ENCODE peak calls at places on chromosomes 2 and 18, in five cellular contexts. I, N, V, P and H are unnamed samples.
A peak's percentile ranks its signal among the peaks of the same experiment; 100 is the strongest.

GRCh38 chr2:75241696-75242095 is 42.4 kb upstream of the TACR1 start:
- DNase-seq in I (no peak), N (peak; percentile 43), V (no peak), P (no peak), H (no peak)

GRCh38 chr2:71463342-71463654 is 9.9 kb downstream of the DYSF start:
- DNase-seq in I (no peak), N (no peak), V (no peak), P (no peak), H (no peak)

GRCh38 chr2:161981016-161981415 is 93.0 kb downstream of the DPP4 start:
- DNase-seq in I (no peak), N (no peak), V (no peak), P (no peak), H (no peak)

GRCh38 chr2:64943387-64944150 is 45.6 kb upstream of the SLC1A4 start:
- DNase-seq in I (no peak), N (peak; percentile 64), V (peak; percentile 50), P (peak; percentile 38), H (peak; percentile 10)

GRCh38 chr2:168916329-168916672 is 15.2 kb downstream of the G6PC2 start:
- DNase-seq in I (no peak), N (no peak), V (no peak), P (no peak), H (no peak)

GRCh38 chr2:3483986-3484960 is 35.1 kb downstream of the ADI1 start:
- DNase-seq in I (no peak), N (no peak), V (no peak), P (no peak), H (no peak)

GRCh38 chr2:164567335-164567989 is 53.8 kb downstream of the GRB14 start:
- DNase-seq in I (no peak), N (no peak), V (no peak), P (no peak), H (no peak)

GRCh38 chr2:47771211-47771610 is 11.7 kb upstream of the MSH6 start:
- DNase-seq in I (no peak), N (peak; percentile 94), V (peak; percentile 94), P (no peak), H (peak; percentile 79)

GRCh38 chr2:205937193-205937592 is 148.8 kb downstream of the INO80D start:
- DNase-seq in I (no peak), N (no peak), V (no peak), P (no peak), H (no peak)

GRCh38 chr2:176553685-176554106 is 284.5 kb downstream of the MTX2 start:
- DNase-seq in I (peak; percentile 68), N (peak; percentile 74), V (no peak), P (peak; percentile 61), H (no peak)

GRCh38 chr2:61770746-61771145 is 83.1 kb downstream of the FAM161A start:
- DNase-seq in I (no peak), N (peak; percentile 42), V (peak; percentile 34), P (no peak), H (no peak)

GRCh38 chr18:79982736-79983135 is 5.6 kb downstream of the TXNL4A start:
- DNase-seq in I (no peak), N (peak; percentile 72), V (no peak), P (no peak), H (no peak)

GRCh38 chr2:120694034-120694433 is 41.6 kb upstream of the GLI2 start:
- DNase-seq in I (no peak), N (no peak), V (no peak), P (no peak), H (no peak)

GRCh38 chr2:238120463-238121298 is 17.8 kb upstream of the KLHL30 start:
- DNase-seq in I (no peak), N (peak; percentile 22), V (no peak), P (peak; percentile 23), H (no peak)

GRCh38 chr2:85248741-85249524 is 78.9 kb downstream of the TGOLN2 start:
- DNase-seq in I (peak; percentile 68), N (peak; percentile 91), V (peak; percentile 96), P (no peak), H (peak; percentile 75)

GRCh38 chr2:178246696-178247095 is 52.4 kb downstream of the OSBPL6 start:
- DNase-seq in I (no peak), N (no peak), V (no peak), P (no peak), H (no peak)

GRCh38 chr2:186569906-186570305 is 19.9 kb upstream of the ITGAV start:
- DNase-seq in I (no peak), N (no peak), V (peak; percentile 70), P (no peak), H (no peak)

GRCh38 chr2:128364441-128364911 is 45.8 kb upstream of the HS6ST1 start:
- DNase-seq in I (no peak), N (no peak), V (no peak), P (no peak), H (no peak)

GRCh38 chr2:23838970-23839369 is 88.0 kb downstream of the ATAD2B start:
- DNase-seq in I (no peak), N (no peak), V (no peak), P (no peak), H (no peak)

GRCh38 chr18:38369772-38370690 is 804.4 kb upstream of the CELF4 start:
- DNase-seq in I (no peak), N (peak; percentile 2), V (no peak), P (no peak), H (no peak)

GRCh38 chr2:151619337-151619989 is 114.8 kb downstream of the NEB start:
- DNase-seq in I (no peak), N (no peak), V (peak; percentile 34), P (no peak), H (peak; percentile 5)

GRCh38 chr2:237473474-237474453 is 13.3 kb upstream of the MLPH start:
- DNase-seq in I (no peak), N (peak; percentile 52), V (peak; percentile 89), P (no peak), H (no peak)

GRCh38 chr18:79245517-79246001 is 150.2 kb upstream of the NFATC1 start:
- DNase-seq in I (peak; percentile 46), N (peak; percentile 10), V (no peak), P (no peak), H (no peak)

GRCh38 chr2:229578052-229578846 is 136.1 kb downstream of the DNER start:
- DNase-seq in I (no peak), N (no peak), V (no peak), P (no peak), H (no peak)

GRCh38 chr2:106085441-106085911 is 108.6 kb downstream of the UXS1 start:
- DNase-seq in I (peak; percentile 53), N (peak; percentile 76), V (no peak), P (no peak), H (no peak)

GRCh38 chr2:25885933-25886332 is 7.6 kb upstream of the ASXL2 start:
- DNase-seq in I (no peak), N (peak; percentile 90), V (peak; percentile 91), P (no peak), H (peak; percentile 15)

GRCh38 chr18:5515007-5515744 is 28.6 kb downstream of the EPB41L3 start:
- DNase-seq in I (no peak), N (no peak), V (no peak), P (no peak), H (no peak)

GRCh38 chr2:1101982-1102381 is 151.3 kb downstream of the SNTG2 start:
- DNase-seq in I (no peak), N (no peak), V (no peak), P (no peak), H (no peak)

GRCh38 chr2:145190031-145190703 is 670.2 kb upstream of the ZEB2 start:
- DNase-seq in I (no peak), N (peak; percentile 32), V (no peak), P (no peak), H (no peak)

GRCh38 chr2:146986161-146986560 is 858.7 kb upstream of the ACVR2A start:
- DNase-seq in I (no peak), N (peak; percentile 82), V (peak; percentile 50), P (no peak), H (no peak)

GRCh38 chr2:70709275-70709674 is 58.7 kb downstream of the ADD2 start:
- DNase-seq in I (no peak), N (no peak), V (peak; percentile 84), P (no peak), H (no peak)

GRCh38 chr2:16189019-16189850 is 248.9 kb downstream of the MYCN start:
- DNase-seq in I (no peak), N (no peak), V (no peak), P (no peak), H (no peak)

GRCh38 chr2:178886006-178886405 is 78.8 kb upstream of the TTN start:
- DNase-seq in I (no peak), N (no peak), V (no peak), P (no peak), H (no peak)

GRCh38 chr2:206824993-206825392 is 59.6 kb downstream of the FASTKD2 start:
- DNase-seq in I (no peak), N (no peak), V (no peak), P (no peak), H (no peak)

DNA sequence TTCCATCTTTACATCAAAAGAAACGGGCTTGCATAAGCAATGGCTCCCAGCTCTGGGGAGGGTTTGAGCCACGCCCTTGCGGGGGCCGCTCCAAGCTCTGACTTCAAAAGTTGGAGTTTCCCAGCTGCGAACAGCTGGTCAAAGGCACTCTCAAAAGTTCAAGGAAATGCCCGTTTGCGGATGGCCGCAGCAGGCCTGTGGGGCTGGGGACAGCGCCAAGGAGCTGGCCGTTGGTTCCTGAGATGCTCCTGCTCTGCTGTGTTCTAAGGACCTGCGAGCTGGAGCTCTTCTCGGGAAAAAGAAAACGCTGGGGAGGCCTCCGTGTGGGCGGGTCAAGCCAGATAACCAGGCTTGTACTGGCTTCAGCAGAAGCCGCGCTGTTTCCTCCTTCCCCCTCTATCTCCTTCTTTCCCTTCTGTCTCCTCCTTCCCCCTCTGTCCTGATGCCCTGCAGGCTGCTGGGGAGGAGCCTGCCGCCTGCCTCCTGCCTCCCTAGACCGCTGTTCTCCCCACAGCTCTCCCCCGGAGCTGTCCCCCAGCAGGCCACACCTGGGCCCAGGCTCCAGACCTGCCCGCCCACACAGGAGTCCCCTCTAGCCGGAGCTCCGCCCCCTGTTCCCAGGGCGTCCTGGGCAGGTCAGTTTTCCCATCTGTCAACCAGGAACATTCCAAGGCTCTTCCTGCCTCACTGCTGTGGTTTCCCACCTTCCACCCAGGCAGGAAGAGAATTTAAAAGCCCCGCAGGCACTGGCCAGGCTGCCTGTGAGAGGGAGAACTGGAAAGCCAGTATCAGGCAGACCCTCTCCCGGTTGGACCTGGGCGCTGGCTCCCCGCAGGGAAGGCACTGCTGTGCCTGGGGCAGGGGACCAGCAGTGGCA is 14.1 kb downstream of the KLF11 start:
- DNase-seq in I (peak; percentile 58), N (peak; percentile 90), V (peak; percentile 65), P (peak; percentile 65), H (no peak)
- H3K4me3 ChIP-seq in I (peak overlapping the region; percentile 19), N (peak overlapping the region; percentile 34), V (peak overlapping the region; percentile 40), P (no peak overlapping the region), H (peak overlapping the region; percentile 31)

GRCh38 chr2:130963849-130964793 is 127.4 kb downstream of the ARHGEF4 start:
- DNase-seq in I (no peak), N (peak; percentile 9), V (peak; percentile 10), P (no peak), H (no peak)
- TF ChIP-seq CTCF in I (no peak), N (no peak), V (no peak), P (peak; percentile 38), H (peak; percentile 32)

GRCh38 chr2:31429759-31430438 is 15.4 kb upstream of the XDH start:
- DNase-seq in I (peak; percentile 11), N (peak; percentile 55), V (peak; percentile 26), P (no peak), H (no peak)
- H3K4me3 ChIP-seq in I (no peak overlapping the region), N (no peak overlapping the region), V (no peak overlapping the region), P (no peak overlapping the region), H (no peak overlapping the region)

DNA sequence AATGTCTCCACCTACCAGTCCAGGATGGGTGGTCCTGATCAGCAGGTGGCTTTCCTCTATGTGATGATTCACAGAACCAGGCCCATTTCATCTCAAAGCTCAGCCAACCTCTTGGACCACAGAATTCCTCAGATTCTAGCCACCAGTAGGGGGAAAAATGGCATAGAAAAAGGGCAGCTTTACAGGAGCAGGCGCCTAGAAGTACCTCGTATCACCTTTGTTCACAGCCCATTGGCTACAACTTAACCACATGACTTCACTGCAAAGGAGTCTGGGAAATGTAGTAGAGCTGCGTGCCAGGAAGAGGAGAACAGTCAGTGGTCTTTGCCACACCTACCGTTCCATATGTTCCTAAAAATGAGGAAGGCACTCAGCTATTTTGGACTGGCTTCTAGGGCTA is 62.8 kb upstream of the DTNA start:
- DNase-seq in I (no peak), N (no peak), V (no peak), P (no peak), H (no peak)
- TF ChIP-seq CTCF in I (no peak), N (no peak), V (no peak), P (no peak), H (no peak)